ENCODE peak calls at places on chromosome 14, in nine cellular contexts. Y is CD8-positive, alpha-beta memory T cell; J is A673; H is psoas muscle; T is lower lobe of right lung; E is body of pancreas; G is right lobe of liver; I is breast epithelium; A is Panc1. U is an unnamed sample. For H3K9me3, the result is how much of the 10 kb centered on the place peaks cover.

GRCh38 chr14:34843011-34843554 is 32.1 kb downstream of the BAZ1A start:
- DNase-seq in Y (no peak), J (peak), H (no peak), T (no peak), E (no peak), G (no peak), I (no peak), A (no peak), U (no peak)

GRCh38 chr14:51774209-51774608 is 86.2 kb upstream of the GNG2 start:
- DNase-seq in Y (no peak), J (peak), H (no peak), T (no peak), E (no peak), G (no peak), I (no peak), A (no peak), U (no peak)

GRCh38 chr14:81625343-81625742 is 91.7 kb upstream of the SEL1L start:
- DNase-seq in Y (no peak), J (peak), H (no peak), T (no peak), E (no peak), G (no peak), I (no peak), A (peak), U (no peak)

GRCh38 chr14:50402965-50403364 is 6.3 kb upstream of the CDKL1 start:
- DNase-seq in Y (no peak), J (no peak), H (no peak), T (no peak), E (no peak), G (no peak), I (no peak), A (no peak), U (no peak)

GRCh38 chr14:22320353-22320733 is 268.7 kb downstream of the DAD1 start:
- DNase-seq in Y (no peak), J (no peak), H (no peak), T (no peak), E (no peak), G (no peak), I (no peak), A (no peak), U (no peak)

GRCh38 chr14:39492267-39492666 is 60.0 kb upstream of the FBXO33 start:
- DNase-seq in Y (no peak), J (peak), H (no peak), T (no peak), E (no peak), G (no peak), I (no peak), A (no peak), U (no peak)

GRCh38 chr14:76576047-76576741 is 185.1 kb upstream of the VASH1 start:
- DNase-seq in Y (no peak), J (peak), H (no peak), T (no peak), E (peak), G (no peak), I (no peak), A (no peak), U (no peak)

GRCh38 chr14:53956427-53957201 is at the start of gene BMP4:
- DNase-seq in Y (no peak), J (peak), H (peak), T (peak), E (peak), G (peak), I (peak), A (no peak), U (no peak)

GRCh38 chr14:54893151-54893760 is 9.4 kb downstream of the GCH1 start:
- DNase-seq in Y (peak), J (peak), H (no peak), T (no peak), E (peak), G (no peak), I (no peak), A (no peak), U (no peak)

GRCh38 chr14:89455412-89455811 is 38.4 kb upstream of the FOXN3 start:
- DNase-seq in Y (no peak), J (no peak), H (no peak), T (no peak), E (peak), G (no peak), I (no peak), A (no peak), U (no peak)

GRCh38 chr14:101083564-101084435 is 180.3 kb upstream of the RTL1 start:
- DNase-seq in Y (no peak), J (peak), H (no peak), T (no peak), E (no peak), G (peak), I (no peak), A (no peak), U (no peak)

GRCh38 chr14:58994130-58994529 is 194.3 kb upstream of the DAAM1 start:
- DNase-seq in Y (no peak), J (no peak), H (no peak), T (no peak), E (no peak), G (no peak), I (no peak), A (no peak), U (no peak)

GRCh38 chr14:19949218-19949617 is 18.5 kb downstream of the OR4K1 start:
- DNase-seq in Y (no peak), J (no peak), H (no peak), T (no peak), E (no peak), G (no peak), I (no peak), A (no peak), U (no peak)
- H3K9me3 ChIP-seq in Y (under half), J (under half), H (under half), T (under half), E (under half), G (under half), I (under half), A (under half), U (under half)

DNA sequence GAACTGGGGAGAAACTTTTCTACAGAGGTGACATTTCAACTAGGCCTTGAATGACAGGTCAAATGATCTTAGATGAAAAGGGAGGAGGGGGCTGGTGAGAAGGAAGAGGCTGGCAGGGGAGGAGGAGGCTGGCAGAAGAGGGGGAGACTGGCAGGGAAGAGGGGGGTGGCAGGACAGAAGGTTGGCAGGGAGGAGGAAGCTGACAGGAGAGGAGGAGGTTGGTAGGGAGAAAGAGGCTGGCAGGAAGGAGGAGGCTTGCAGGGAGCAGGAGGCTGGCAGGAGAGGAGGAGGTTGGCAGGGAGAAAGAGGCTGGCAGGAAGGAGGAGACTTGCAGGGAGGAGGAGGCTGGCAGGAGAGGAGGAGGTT is 63.4 kb upstream of the PPP4R3A start:
- DNase-seq in Y (no peak), J (no peak), H (no peak), T (no peak), E (no peak), G (no peak), I (no peak), A (no peak), U (no peak)
- H3K4me3 ChIP-seq in Y (peak), J (peak), H (no peak), T (no peak), E (no peak), G (no peak), I (no peak), A (no peak), U (no peak)

GRCh38 chr14:26282578-26282977 is 315.3 kb downstream of the NOVA1 start:
- DNase-seq in Y (no peak), J (no peak), H (no peak), T (no peak), E (no peak), G (no peak), I (no peak), A (no peak), U (no peak)
- H3K9me3 ChIP-seq in Y (under half), J (under half), H (under half), T (under half), E (under half), G (under half), I (under half), A (under half), U (under half)

GRCh38 chr14:100067481-100067880 is 2.3 kb downstream of the EVL start:
- DNase-seq in Y (no peak), J (no peak), H (no peak), T (no peak), E (no peak), G (no peak), I (no peak), A (no peak), U (peak)

GRCh38 chr14:100070310-100070709 is 5.1 kb downstream of the EVL start:
- DNase-seq in Y (peak), J (no peak), H (no peak), T (no peak), E (no peak), G (no peak), I (no peak), A (no peak), U (peak)

GRCh38 chr14:100069161-100069800 is 4.1 kb downstream of the EVL start:
- DNase-seq in Y (no peak), J (no peak), H (no peak), T (no peak), E (no peak), G (no peak), I (no peak), A (no peak), U (peak)

GRCh38 chr14:100066984-100067383 is 1.8 kb downstream of the EVL start:
- DNase-seq in Y (no peak), J (no peak), H (no peak), T (no peak), E (no peak), G (no peak), I (no peak), A (no peak), U (no peak)

GRCh38 chr14:100067971-100068959 is 3.0 kb downstream of the EVL start:
- DNase-seq in Y (peak), J (peak), H (peak), T (peak), E (peak), G (no peak), I (no peak), A (no peak), U (peak)
- H3K4me3 ChIP-seq in Y (peak), J (no peak), H (peak), T (peak), E (no peak), G (no peak), I (no peak), A (no peak), U (peak)